ENCODE peak calls at places on chromosomes 16 and 17, in eight cellular contexts. U is activated naive CD4-positive, alpha-beta T cell; L is SK-N-SH; D is body of pancreas; P is mesothelial cell of epicardium; J is activated CD4-positive, alpha-beta T cell treated with anti-CD3 and anti-CD28 coated beads, Interleukin-2, amount 50 U/mL, for 1 hour; B is neural crest cell; K is stimulated activated CD8-positive, alpha-beta memory T cell treated with anti-CD3 and anti-CD28 coated beads, Interleukin-4, amount 100 ng/mL, for 48 hours. I is an unnamed sample.

GRCh38 chr16:17343028-17343427 is 127.7 kb downstream of the XYLT1 start:
- DNase-seq in U (no peak), K (peak; percentile 56), P (no peak), J (peak; percentile 26), L (no peak), D (peak; percentile 49), B (no peak), I (peak; percentile 85)

GRCh38 chr17:7961436-7961835 is 29.4 kb downstream of the CNTROB start:
- DNase-seq in P (no peak), B (no peak), K (no peak), U (no peak), L (no peak), J (no peak), D (no peak), I (no peak)

GRCh38 chr16:70576431-70577255 is 53.0 kb downstream of the SF3B3 start:
- DNase-seq in P (no peak), K (no peak), J (no peak), B (no peak), L (no peak), U (no peak), D (no peak), I (no peak)

GRCh38 chr16:48495303-48495702 is 110.1 kb upstream of the SIAH1 start:
- DNase-seq in D (no peak), P (no peak), L (no peak), J (no peak), U (no peak), K (no peak), B (no peak), I (no peak)

GRCh38 chr17:39863918-39864746 is at the start of gene IKZF3:
- DNase-seq in U (peak; percentile 63), B (peak; percentile 49), P (peak; percentile 40), K (peak; percentile 86), L (peak; percentile 78), J (peak; percentile 77), D (peak; percentile 73), I (peak; percentile 90)

GRCh38 chr17:6640536-6641373 is at the start of the genes KIAA0753 and TXNDC17:
- DNase-seq in P (peak; percentile 84), L (peak; percentile 91), J (peak; percentile 83), U (peak; percentile 80), K (peak; percentile 97), D (peak; percentile 92), B (peak; percentile 91), I (peak; percentile 95)

GRCh38 chr17:57587201-57587870 is 157.8 kb downstream of the CCDC182 start:
- DNase-seq in L (no peak), K (no peak), B (no peak), P (no peak), U (no peak), J (no peak), D (no peak), I (no peak)

GRCh38 chr17:14621826-14622621 is 321.1 kb downstream of the HS3ST3B1 start:
- DNase-seq in J (no peak), B (peak; percentile 15), D (no peak), K (no peak), U (no peak), P (no peak), L (no peak), I (no peak)

GRCh38 chr17:44801880-44802279 is 28.2 kb downstream of the GJC1 start:
- DNase-seq in P (no peak), D (no peak), J (no peak), B (no peak), L (no peak), K (no peak), U (no peak), I (no peak)

I was measured in stimulated activated naive B cell treated with anti-CD40 and anti-IgM and Interleukin-4, amounts not matched to agents 10 μg/mL and 1 μg/mL and 100 μg/mL, for 72 hours.